ENCODE peak calls at places on chromosomes 7 and 10, in ten cellular contexts. One of them, this sample, is unnamed.

GRCh38 chr10:87863102-87863943 is at the start of the genes KLLN and PTEN:
- DNase-seq in activated naive CD4-positive, alpha-beta T cell: peak
- DNase-seq in stimulated activated naive CD8-positive, alpha-beta T cell treated with anti-CD3 and anti-CD28 coated beads, Interleukin-15, Interleukin-2, amounts not matched to agents 100 U/mL and 50 U/mL, for 24 hours: peak
- DNase-seq in A549: peak
- DNase-seq in GM10248: peak
- DNase-seq in non-pigmented ciliary epithelial cell: peak
- DNase-seq in activated T-cell treated with anti-CD3 and anti-CD28 coated beads, Interleukin-2, amount 50 U/mL, for 72 hours: peak
- DNase-seq in iPS-NIHi11: peak
- DNase-seq in NB4: peak
- DNase-seq in tibial artery: peak
- DNase-seq in this sample: peak

GRCh38 chr7:151071032-151071866 is 9.4 kb downstream of the FASTK start:
- DNase-seq in activated naive CD4-positive, alpha-beta T cell: no peak
- DNase-seq in stimulated activated naive CD8-positive, alpha-beta T cell treated with anti-CD3 and anti-CD28 coated beads, Interleukin-15, Interleukin-2, amounts not matched to agents 100 U/mL and 50 U/mL, for 24 hours: no peak
- DNase-seq in A549: no peak
- DNase-seq in GM10248: no peak
- DNase-seq in non-pigmented ciliary epithelial cell: no peak
- DNase-seq in activated T-cell treated with anti-CD3 and anti-CD28 coated beads, Interleukin-2, amount 50 U/mL, for 72 hours: no peak
- DNase-seq in iPS-NIHi11: no peak
- DNase-seq in NB4: no peak
- DNase-seq in tibial artery: no peak
- DNase-seq in this sample: no peak

GRCh38 chr10:110408943-110409342 is 88.8 kb upstream of the DUSP5 start:
- DNase-seq in activated naive CD4-positive, alpha-beta T cell: no peak
- DNase-seq in stimulated activated naive CD8-positive, alpha-beta T cell treated with anti-CD3 and anti-CD28 coated beads, Interleukin-15, Interleukin-2, amounts not matched to agents 100 U/mL and 50 U/mL, for 24 hours: no peak
- DNase-seq in A549: no peak
- DNase-seq in GM10248: no peak
- DNase-seq in non-pigmented ciliary epithelial cell: no peak
- DNase-seq in activated T-cell treated with anti-CD3 and anti-CD28 coated beads, Interleukin-2, amount 50 U/mL, for 72 hours: no peak
- DNase-seq in iPS-NIHi11: no peak
- DNase-seq in NB4: no peak
- DNase-seq in tibial artery: no peak
- DNase-seq in this sample: peak

GRCh38 chr10:77350711-77351119 is 286.9 kb downstream of the KCNMA1 start:
- DNase-seq in activated naive CD4-positive, alpha-beta T cell: no peak
- DNase-seq in stimulated activated naive CD8-positive, alpha-beta T cell treated with anti-CD3 and anti-CD28 coated beads, Interleukin-15, Interleukin-2, amounts not matched to agents 100 U/mL and 50 U/mL, for 24 hours: peak
- DNase-seq in A549: peak
- DNase-seq in GM10248: no peak
- DNase-seq in non-pigmented ciliary epithelial cell: peak
- DNase-seq in activated T-cell treated with anti-CD3 and anti-CD28 coated beads, Interleukin-2, amount 50 U/mL, for 72 hours: peak
- DNase-seq in iPS-NIHi11: peak
- DNase-seq in NB4: peak
- DNase-seq in tibial artery: peak
- DNase-seq in this sample: peak

GRCh38 chr7:91940171-91940570 is 491 bp upstream of the AKAP9 start:
- DNase-seq in activated naive CD4-positive, alpha-beta T cell: no peak
- DNase-seq in stimulated activated naive CD8-positive, alpha-beta T cell treated with anti-CD3 and anti-CD28 coated beads, Interleukin-15, Interleukin-2, amounts not matched to agents 100 U/mL and 50 U/mL, for 24 hours: peak
- DNase-seq in A549: peak
- DNase-seq in GM10248: peak
- DNase-seq in non-pigmented ciliary epithelial cell: no peak
- DNase-seq in activated T-cell treated with anti-CD3 and anti-CD28 coated beads, Interleukin-2, amount 50 U/mL, for 72 hours: peak
- DNase-seq in iPS-NIHi11: peak
- DNase-seq in NB4: peak
- DNase-seq in tibial artery: no peak
- DNase-seq in this sample: peak

GRCh38 chr7:35037526-35038339 is 448 bp upstream of the DPY19L1 start:
- DNase-seq in activated naive CD4-positive, alpha-beta T cell: peak
- DNase-seq in stimulated activated naive CD8-positive, alpha-beta T cell treated with anti-CD3 and anti-CD28 coated beads, Interleukin-15, Interleukin-2, amounts not matched to agents 100 U/mL and 50 U/mL, for 24 hours: peak
- DNase-seq in A549: peak
- DNase-seq in GM10248: peak
- DNase-seq in non-pigmented ciliary epithelial cell: peak
- DNase-seq in activated T-cell treated with anti-CD3 and anti-CD28 coated beads, Interleukin-2, amount 50 U/mL, for 72 hours: peak
- DNase-seq in iPS-NIHi11: peak
- DNase-seq in NB4: peak
- DNase-seq in tibial artery: peak
- DNase-seq in this sample: peak

GRCh38 chr10:74799840-74800239 is 26.6 kb upstream of the KAT6B start:
- DNase-seq in activated naive CD4-positive, alpha-beta T cell: no peak
- DNase-seq in stimulated activated naive CD8-positive, alpha-beta T cell treated with anti-CD3 and anti-CD28 coated beads, Interleukin-15, Interleukin-2, amounts not matched to agents 100 U/mL and 50 U/mL, for 24 hours: peak
- DNase-seq in A549: no peak
- DNase-seq in GM10248: no peak
- DNase-seq in non-pigmented ciliary epithelial cell: peak
- DNase-seq in activated T-cell treated with anti-CD3 and anti-CD28 coated beads, Interleukin-2, amount 50 U/mL, for 72 hours: peak
- DNase-seq in iPS-NIHi11: no peak
- DNase-seq in NB4: peak
- DNase-seq in tibial artery: no peak
- DNase-seq in this sample: no peak

GRCh38 chr10:122264442-122264841 is 6.7 kb upstream of the BTBD16 start:
- DNase-seq in activated naive CD4-positive, alpha-beta T cell: no peak
- DNase-seq in stimulated activated naive CD8-positive, alpha-beta T cell treated with anti-CD3 and anti-CD28 coated beads, Interleukin-15, Interleukin-2, amounts not matched to agents 100 U/mL and 50 U/mL, for 24 hours: no peak
- DNase-seq in A549: no peak
- DNase-seq in GM10248: no peak
- DNase-seq in non-pigmented ciliary epithelial cell: no peak
- DNase-seq in activated T-cell treated with anti-CD3 and anti-CD28 coated beads, Interleukin-2, amount 50 U/mL, for 72 hours: no peak
- DNase-seq in iPS-NIHi11: no peak
- DNase-seq in NB4: no peak
- DNase-seq in tibial artery: no peak
- DNase-seq in this sample: no peak

GRCh38 chr10:132739225-132739613 is 46.7 kb downstream of the NKX6-2 start:
- DNase-seq in activated naive CD4-positive, alpha-beta T cell: no peak
- DNase-seq in stimulated activated naive CD8-positive, alpha-beta T cell treated with anti-CD3 and anti-CD28 coated beads, Interleukin-15, Interleukin-2, amounts not matched to agents 100 U/mL and 50 U/mL, for 24 hours: no peak
- DNase-seq in A549: no peak
- DNase-seq in GM10248: no peak
- DNase-seq in non-pigmented ciliary epithelial cell: no peak
- DNase-seq in activated T-cell treated with anti-CD3 and anti-CD28 coated beads, Interleukin-2, amount 50 U/mL, for 72 hours: no peak
- DNase-seq in iPS-NIHi11: no peak
- DNase-seq in NB4: no peak
- DNase-seq in tibial artery: no peak
- DNase-seq in this sample: no peak

GRCh38 chr10:552679-553078 is 136.8 kb downstream of the DIP2C start:
- DNase-seq in activated naive CD4-positive, alpha-beta T cell: no peak
- DNase-seq in stimulated activated naive CD8-positive, alpha-beta T cell treated with anti-CD3 and anti-CD28 coated beads, Interleukin-15, Interleukin-2, amounts not matched to agents 100 U/mL and 50 U/mL, for 24 hours: no peak
- DNase-seq in A549: no peak
- DNase-seq in GM10248: no peak
- DNase-seq in non-pigmented ciliary epithelial cell: no peak
- DNase-seq in activated T-cell treated with anti-CD3 and anti-CD28 coated beads, Interleukin-2, amount 50 U/mL, for 72 hours: no peak
- DNase-seq in iPS-NIHi11: no peak
- DNase-seq in NB4: no peak
- DNase-seq in tibial artery: no peak
- DNase-seq in this sample: no peak

GRCh38 chr7:110373514-110374258 is 717.2 kb upstream of the LRRN3 start:
- DNase-seq in activated naive CD4-positive, alpha-beta T cell: no peak
- DNase-seq in stimulated activated naive CD8-positive, alpha-beta T cell treated with anti-CD3 and anti-CD28 coated beads, Interleukin-15, Interleukin-2, amounts not matched to agents 100 U/mL and 50 U/mL, for 24 hours: no peak
- DNase-seq in A549: no peak
- DNase-seq in GM10248: no peak
- DNase-seq in non-pigmented ciliary epithelial cell: no peak
- DNase-seq in activated T-cell treated with anti-CD3 and anti-CD28 coated beads, Interleukin-2, amount 50 U/mL, for 72 hours: no peak
- DNase-seq in iPS-NIHi11: no peak
- DNase-seq in NB4: no peak
- DNase-seq in tibial artery: no peak
- DNase-seq in this sample: no peak

GRCh38 chr10:23540401-23540800 is 101.5 kb downstream of the OTUD1 start:
- DNase-seq in activated naive CD4-positive, alpha-beta T cell: no peak
- DNase-seq in stimulated activated naive CD8-positive, alpha-beta T cell treated with anti-CD3 and anti-CD28 coated beads, Interleukin-15, Interleukin-2, amounts not matched to agents 100 U/mL and 50 U/mL, for 24 hours: no peak
- DNase-seq in A549: no peak
- DNase-seq in GM10248: no peak
- DNase-seq in non-pigmented ciliary epithelial cell: no peak
- DNase-seq in activated T-cell treated with anti-CD3 and anti-CD28 coated beads, Interleukin-2, amount 50 U/mL, for 72 hours: no peak
- DNase-seq in iPS-NIHi11: no peak
- DNase-seq in NB4: peak
- DNase-seq in tibial artery: no peak
- DNase-seq in this sample: no peak

GRCh38 chr7:40810274-40810673 is 675.5 kb downstream of the SUGCT start:
- DNase-seq in activated naive CD4-positive, alpha-beta T cell: no peak
- DNase-seq in stimulated activated naive CD8-positive, alpha-beta T cell treated with anti-CD3 and anti-CD28 coated beads, Interleukin-15, Interleukin-2, amounts not matched to agents 100 U/mL and 50 U/mL, for 24 hours: no peak
- DNase-seq in A549: no peak
- DNase-seq in GM10248: no peak
- DNase-seq in non-pigmented ciliary epithelial cell: no peak
- DNase-seq in activated T-cell treated with anti-CD3 and anti-CD28 coated beads, Interleukin-2, amount 50 U/mL, for 72 hours: no peak
- DNase-seq in iPS-NIHi11: no peak
- DNase-seq in NB4: no peak
- DNase-seq in tibial artery: no peak
- DNase-seq in this sample: no peak

GRCh38 chr10:16545126-16545736 is 23.6 kb upstream of the C1QL3 start:
- DNase-seq in activated naive CD4-positive, alpha-beta T cell: no peak
- DNase-seq in stimulated activated naive CD8-positive, alpha-beta T cell treated with anti-CD3 and anti-CD28 coated beads, Interleukin-15, Interleukin-2, amounts not matched to agents 100 U/mL and 50 U/mL, for 24 hours: no peak
- DNase-seq in A549: peak
- DNase-seq in GM10248: peak
- DNase-seq in non-pigmented ciliary epithelial cell: peak
- DNase-seq in activated T-cell treated with anti-CD3 and anti-CD28 coated beads, Interleukin-2, amount 50 U/mL, for 72 hours: peak
- DNase-seq in iPS-NIHi11: peak
- DNase-seq in NB4: peak
- DNase-seq in tibial artery: no peak
- DNase-seq in this sample: no peak

GRCh38 chr7:128877756-128878120 is 15.1 kb downstream of the ATP6V1F start:
- DNase-seq in activated naive CD4-positive, alpha-beta T cell: no peak
- DNase-seq in stimulated activated naive CD8-positive, alpha-beta T cell treated with anti-CD3 and anti-CD28 coated beads, Interleukin-15, Interleukin-2, amounts not matched to agents 100 U/mL and 50 U/mL, for 24 hours: no peak
- DNase-seq in A549: no peak
- DNase-seq in GM10248: no peak
- DNase-seq in non-pigmented ciliary epithelial cell: no peak
- DNase-seq in activated T-cell treated with anti-CD3 and anti-CD28 coated beads, Interleukin-2, amount 50 U/mL, for 72 hours: no peak
- DNase-seq in iPS-NIHi11: no peak
- DNase-seq in NB4: no peak
- DNase-seq in tibial artery: no peak
- DNase-seq in this sample: no peak

GRCh38 chr7:20642171-20642570 is 26.7 kb downstream of the ABCB5 start:
- DNase-seq in activated naive CD4-positive, alpha-beta T cell: no peak
- DNase-seq in stimulated activated naive CD8-positive, alpha-beta T cell treated with anti-CD3 and anti-CD28 coated beads, Interleukin-15, Interleukin-2, amounts not matched to agents 100 U/mL and 50 U/mL, for 24 hours: no peak
- DNase-seq in A549: no peak
- DNase-seq in GM10248: no peak
- DNase-seq in non-pigmented ciliary epithelial cell: no peak
- DNase-seq in activated T-cell treated with anti-CD3 and anti-CD28 coated beads, Interleukin-2, amount 50 U/mL, for 72 hours: no peak
- DNase-seq in iPS-NIHi11: no peak
- DNase-seq in NB4: no peak
- DNase-seq in tibial artery: no peak
- DNase-seq in this sample: no peak

GRCh38 chr7:154767194-154767593 is 235.7 kb downstream of the PAXIP1 start:
- DNase-seq in activated naive CD4-positive, alpha-beta T cell: no peak
- DNase-seq in stimulated activated naive CD8-positive, alpha-beta T cell treated with anti-CD3 and anti-CD28 coated beads, Interleukin-15, Interleukin-2, amounts not matched to agents 100 U/mL and 50 U/mL, for 24 hours: no peak
- DNase-seq in A549: no peak
- DNase-seq in GM10248: no peak
- DNase-seq in non-pigmented ciliary epithelial cell: no peak
- DNase-seq in activated T-cell treated with anti-CD3 and anti-CD28 coated beads, Interleukin-2, amount 50 U/mL, for 72 hours: no peak
- DNase-seq in iPS-NIHi11: no peak
- DNase-seq in NB4: no peak
- DNase-seq in tibial artery: no peak
- DNase-seq in this sample: peak

GRCh38 chr10:114538544-114538906 is 119.5 kb downstream of the ABLIM1 start:
- DNase-seq in activated naive CD4-positive, alpha-beta T cell: no peak
- DNase-seq in stimulated activated naive CD8-positive, alpha-beta T cell treated with anti-CD3 and anti-CD28 coated beads, Interleukin-15, Interleukin-2, amounts not matched to agents 100 U/mL and 50 U/mL, for 24 hours: peak
- DNase-seq in A549: no peak
- DNase-seq in GM10248: no peak
- DNase-seq in non-pigmented ciliary epithelial cell: no peak
- DNase-seq in activated T-cell treated with anti-CD3 and anti-CD28 coated beads, Interleukin-2, amount 50 U/mL, for 72 hours: peak
- DNase-seq in iPS-NIHi11: peak
- DNase-seq in NB4: peak
- DNase-seq in tibial artery: no peak
- DNase-seq in this sample: no peak

GRCh38 chr10:88232029-88232895 is 350.9 kb downstream of the RNLS start:
- DNase-seq in activated naive CD4-positive, alpha-beta T cell: no peak
- DNase-seq in stimulated activated naive CD8-positive, alpha-beta T cell treated with anti-CD3 and anti-CD28 coated beads, Interleukin-15, Interleukin-2, amounts not matched to agents 100 U/mL and 50 U/mL, for 24 hours: no peak
- DNase-seq in A549: no peak
- DNase-seq in GM10248: no peak
- DNase-seq in non-pigmented ciliary epithelial cell: no peak
- DNase-seq in activated T-cell treated with anti-CD3 and anti-CD28 coated beads, Interleukin-2, amount 50 U/mL, for 72 hours: no peak
- DNase-seq in iPS-NIHi11: no peak
- DNase-seq in NB4: no peak
- DNase-seq in tibial artery: peak
- DNase-seq in this sample: no peak

GRCh38 chr10:50593523-50593922 is 30.2 kb downstream of the SGMS1 start:
- DNase-seq in activated naive CD4-positive, alpha-beta T cell: no peak
- DNase-seq in stimulated activated naive CD8-positive, alpha-beta T cell treated with anti-CD3 and anti-CD28 coated beads, Interleukin-15, Interleukin-2, amounts not matched to agents 100 U/mL and 50 U/mL, for 24 hours: no peak
- DNase-seq in A549: no peak
- DNase-seq in GM10248: no peak
- DNase-seq in non-pigmented ciliary epithelial cell: no peak
- DNase-seq in activated T-cell treated with anti-CD3 and anti-CD28 coated beads, Interleukin-2, amount 50 U/mL, for 72 hours: no peak
- DNase-seq in iPS-NIHi11: no peak
- DNase-seq in NB4: no peak
- DNase-seq in tibial artery: no peak
- DNase-seq in this sample: no peak

GRCh38 chr7:17915796-17916195 is 24.5 kb downstream of the SNX13 start:
- DNase-seq in activated naive CD4-positive, alpha-beta T cell: no peak
- DNase-seq in stimulated activated naive CD8-positive, alpha-beta T cell treated with anti-CD3 and anti-CD28 coated beads, Interleukin-15, Interleukin-2, amounts not matched to agents 100 U/mL and 50 U/mL, for 24 hours: no peak
- DNase-seq in A549: no peak
- DNase-seq in GM10248: no peak
- DNase-seq in non-pigmented ciliary epithelial cell: no peak
- DNase-seq in activated T-cell treated with anti-CD3 and anti-CD28 coated beads, Interleukin-2, amount 50 U/mL, for 72 hours: no peak
- DNase-seq in iPS-NIHi11: no peak
- DNase-seq in NB4: no peak
- DNase-seq in tibial artery: no peak
- DNase-seq in this sample: no peak

GRCh38 chr7:131636092-131636491 is 79.7 kb upstream of the PODXL start:
- DNase-seq in activated naive CD4-positive, alpha-beta T cell: no peak
- DNase-seq in stimulated activated naive CD8-positive, alpha-beta T cell treated with anti-CD3 and anti-CD28 coated beads, Interleukin-15, Interleukin-2, amounts not matched to agents 100 U/mL and 50 U/mL, for 24 hours: no peak
- DNase-seq in A549: no peak
- DNase-seq in GM10248: no peak
- DNase-seq in non-pigmented ciliary epithelial cell: no peak
- DNase-seq in activated T-cell treated with anti-CD3 and anti-CD28 coated beads, Interleukin-2, amount 50 U/mL, for 72 hours: no peak
- DNase-seq in iPS-NIHi11: no peak
- DNase-seq in NB4: no peak
- DNase-seq in tibial artery: no peak
- DNase-seq in this sample: no peak

GRCh38 chr10:22550732-22551131 is 163.6 kb downstream of the PIP4K2A start:
- DNase-seq in activated naive CD4-positive, alpha-beta T cell: peak
- DNase-seq in stimulated activated naive CD8-positive, alpha-beta T cell treated with anti-CD3 and anti-CD28 coated beads, Interleukin-15, Interleukin-2, amounts not matched to agents 100 U/mL and 50 U/mL, for 24 hours: peak
- DNase-seq in A549: peak
- DNase-seq in GM10248: peak
- DNase-seq in non-pigmented ciliary epithelial cell: no peak
- DNase-seq in activated T-cell treated with anti-CD3 and anti-CD28 coated beads, Interleukin-2, amount 50 U/mL, for 72 hours: peak
- DNase-seq in iPS-NIHi11: peak
- DNase-seq in NB4: peak
- DNase-seq in tibial artery: no peak
- DNase-seq in this sample: no peak

GRCh38 chr10:29332061-29332760 is 43.3 kb downstream of the LYZL1 start:
- DNase-seq in activated naive CD4-positive, alpha-beta T cell: no peak
- DNase-seq in stimulated activated naive CD8-positive, alpha-beta T cell treated with anti-CD3 and anti-CD28 coated beads, Interleukin-15, Interleukin-2, amounts not matched to agents 100 U/mL and 50 U/mL, for 24 hours: no peak
- DNase-seq in A549: no peak
- DNase-seq in GM10248: no peak
- DNase-seq in non-pigmented ciliary epithelial cell: no peak
- DNase-seq in activated T-cell treated with anti-CD3 and anti-CD28 coated beads, Interleukin-2, amount 50 U/mL, for 72 hours: no peak
- DNase-seq in iPS-NIHi11: no peak
- DNase-seq in NB4: no peak
- DNase-seq in tibial artery: no peak
- DNase-seq in this sample: no peak

This sample was measured in islet precursor cell.